ENCODE peak calls at places on chromosomes 4 and X, in six cellular contexts. W, Q, R, H, U and D are unnamed samples. For H3K4me1, the result is how much of the 10 kb centered on the place peaks cover.

GRCh38 chr4:173051697-173052096 is 116.9 kb upstream of the GALNT7 start:
- DNase-seq in R (no peak), W (no peak), Q (peak), U (no peak), H (no peak), D (no peak)

GRCh38 chrX:40168183-40169015 is 70.6 kb upstream of the BCOR start:
- DNase-seq in W (no peak), R (no peak), U (no peak), H (no peak), Q (no peak), D (peak)

GRCh38 chr4:94390804-94391410 is 48.3 kb upstream of the HPGDS start:
- DNase-seq in U (no peak), H (peak), Q (no peak), R (no peak), W (no peak), D (no peak)

GRCh38 chr4:47465008-47465407 is 1.5 kb upstream of the COMMD8 start:
- DNase-seq in U (no peak), H (no peak), W (no peak), Q (no peak), R (no peak), D (no peak)

GRCh38 chr4:7905461-7905915 is 34.2 kb downstream of the AFAP1 start:
- DNase-seq in R (no peak), Q (peak), U (peak), W (peak), H (no peak), D (no peak)

GRCh38 chr4:10565166-10565780 is 108.0 kb upstream of the ZNF518B start:
- DNase-seq in H (no peak), Q (no peak), U (no peak), R (no peak), W (no peak), D (no peak)

GRCh38 chr4:105025263-105026017 is 121.2 kb upstream of the TET2 start:
- DNase-seq in R (no peak), U (no peak), H (no peak), Q (no peak), W (no peak), D (no peak)

GRCh38 chr4:139144161-139144859 is 32.7 kb downstream of the ELF2 start:
- DNase-seq in H (peak), Q (peak), W (peak), R (no peak), U (peak), D (peak)

GRCh38 chrX:54043084-54043483 is 1.2 kb downstream of the PHF8 start:
- DNase-seq in H (peak), R (peak), U (no peak), W (no peak), Q (peak), D (no peak)

GRCh38 chr4:102825261-102826071 is 1.9 kb downstream of the UBE2D3 start:
- DNase-seq in W (peak), Q (peak), H (peak), U (no peak), R (no peak), D (peak)

GRCh38 chr4:184472540-184473264 is 1.6 kb downstream of the IRF2 start:
- DNase-seq in R (no peak), U (peak), H (peak), W (peak), Q (peak), D (peak)

GRCh38 chrX:15522464-15522863 is 21.9 kb downstream of the BMX start:
- DNase-seq in R (no peak), H (no peak), U (no peak), W (no peak), Q (no peak), D (no peak)

GRCh38 chr4:173538148-173538902 is 8.3 kb upstream of the HAND2 start:
- DNase-seq in W (peak), Q (peak), H (no peak), R (no peak), U (peak), D (peak)

GRCh38 chr4:142329304-142329703 is 516.8 kb downstream of the INPP4B start:
- DNase-seq in R (no peak), Q (no peak), W (no peak), U (no peak), H (no peak), D (no peak)

GRCh38 chr4:98908182-98908581 is 20.8 kb downstream of the EIF4E start:
- DNase-seq in U (no peak), H (no peak), R (no peak), W (no peak), Q (no peak), D (no peak)

GRCh38 chr4:113316879-113317278 is 267.4 kb downstream of the ANK2 start:
- DNase-seq in W (peak), U (no peak), Q (no peak), R (no peak), H (no peak), D (no peak)

GRCh38 chrX:1205681-1206611 is 6.5 kb downstream of the CRLF2 start:
- DNase-seq in Q (peak), U (no peak), W (peak), R (no peak), H (peak), D (no peak)

GRCh38 chrX:129524250-129524850 is 1.1 kb upstream of the SMARCA1 start:
- DNase-seq in W (no peak), H (no peak), U (no peak), Q (no peak), R (no peak), D (no peak)

GRCh38 chrX:129520151-129520550 is 3.1 kb downstream of the SMARCA1 start:
- DNase-seq in U (no peak), W (no peak), H (no peak), Q (no peak), R (no peak), D (no peak)

GRCh38 chrX:129523076-129524055 is at the start of gene SMARCA1:
- DNase-seq in Q (peak), W (no peak), R (no peak), H (peak), U (peak), D (peak)

GRCh38 chrX:129525162-129525561 is 1.9 kb upstream of the SMARCA1 start:
- DNase-seq in U (no peak), R (no peak), Q (no peak), H (peak), W (no peak), D (no peak)

GRCh38 chrX:129522184-129523059 is 868 bp downstream of the SMARCA1 start:
- DNase-seq in H (peak), R (no peak), U (peak), W (peak), Q (peak), D (peak)
- H3K4me3 ChIP-seq in H (peak), R (peak), U (peak), W (peak), Q (peak), D (peak)

GRCh38 chr4:80062527-80062926 is 10.5 kb downstream of the ANTXR2 start:
- DNase-seq in R (no peak), H (no peak), W (no peak), U (no peak), Q (no peak), D (no peak)
- H3K27ac ChIP-seq in R (no peak), H (no peak), W (no peak), U (no peak), Q (no peak), D (no peak)

DNA sequence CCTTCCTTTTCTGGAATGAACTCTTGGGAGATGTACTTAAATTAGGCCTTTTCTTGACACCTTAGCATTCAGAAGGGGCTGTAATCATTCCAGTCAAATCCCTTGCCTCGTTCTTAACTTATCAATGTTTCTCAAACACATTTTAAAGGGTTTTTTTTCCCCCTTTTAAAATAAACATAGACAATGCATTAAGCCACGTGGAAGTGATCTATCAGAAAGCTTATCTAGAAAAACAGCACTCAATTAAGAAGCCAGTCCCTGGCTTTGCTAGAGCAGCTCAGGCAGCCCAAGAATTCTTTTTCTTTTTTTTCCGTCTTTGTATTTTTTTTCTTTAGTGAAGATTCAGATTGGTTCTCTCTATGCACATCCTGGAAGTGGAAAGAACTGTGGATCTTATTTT is 118.2 kb downstream of the PCDH7 start:
- DNase-seq in R (no peak), H (no peak), U (no peak), W (no peak), Q (no peak), D (no peak)
- H3K4me1 ChIP-seq in R (under half), H (under half), U (half or more), W (under half), Q (under half), D (under half)

DNA sequence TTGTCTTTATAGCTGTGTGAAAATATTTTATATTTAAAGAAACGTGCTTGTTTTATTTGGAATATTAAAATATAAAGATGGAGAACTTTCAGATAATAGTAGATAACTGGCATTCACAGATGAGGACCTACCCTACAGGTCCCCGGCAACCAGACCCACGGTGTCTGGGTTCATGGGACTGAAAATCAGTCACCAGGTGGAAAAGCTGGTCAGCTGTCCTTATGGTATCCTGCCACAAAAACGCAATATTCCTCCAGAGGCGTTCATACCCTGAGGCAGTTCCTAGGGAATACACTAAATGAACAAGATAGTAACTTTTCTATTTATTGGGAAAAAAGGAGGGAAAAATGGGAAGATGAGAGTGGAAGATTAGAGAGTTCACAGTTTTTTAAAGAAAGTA is 1.2 kb downstream of the TLR6 start:
- DNase-seq in W (no peak), U (no peak), R (no peak), Q (no peak), H (no peak), D (no peak)
- H3K4me3 ChIP-seq in W (no peak), U (no peak), R (no peak), Q (no peak), H (peak), D (no peak)

GRCh38 chr4:81632581-81633247 is 161.0 kb upstream of the RASGEF1B start:
- DNase-seq in W (no peak), H (peak), R (no peak), Q (no peak), U (no peak), D (no peak)
- H3K27ac ChIP-seq in W (no peak), H (peak), R (no peak), Q (peak), U (no peak), D (no peak)

DNA sequence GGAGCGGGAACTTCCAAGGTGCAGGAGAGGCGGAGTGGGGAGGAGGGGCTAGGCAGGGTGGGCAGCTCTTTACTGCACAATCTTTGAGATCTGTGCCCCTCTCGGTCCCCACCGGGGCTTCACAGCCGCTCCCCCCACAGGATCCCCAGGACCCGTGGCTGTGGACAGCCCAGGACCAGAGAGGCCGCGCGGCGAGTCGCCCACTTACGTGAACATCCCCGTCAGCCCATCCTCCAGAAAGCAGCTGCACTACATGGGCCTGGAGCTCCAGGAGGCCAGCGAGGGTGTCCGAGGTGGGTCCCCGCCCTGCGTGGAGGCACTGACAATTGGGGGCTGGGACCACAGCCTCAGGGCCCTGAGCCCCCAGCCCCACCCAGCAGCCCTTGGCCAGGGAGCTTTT is 32.1 kb downstream of the LRPAP1 start:
- DNase-seq in R (no peak), U (no peak), W (no peak), Q (no peak), H (no peak), D (no peak)
- H3K4me1 ChIP-seq in R (under half), U (under half), W (under half), Q (under half), H (under half), D (under half)

GRCh38 chr4:78057135-78057599 is at the start of gene FRAS1:
- DNase-seq in U (no peak), Q (peak), H (peak), R (no peak), W (no peak), D (peak)

GRCh38 chr4:78056265-78057129 is 626 bp upstream of the FRAS1 start:
- DNase-seq in Q (peak), R (no peak), W (peak), U (peak), H (peak), D (peak)

GRCh38 chr4:78059524-78059889 is 2.4 kb downstream of the FRAS1 start:
- DNase-seq in R (no peak), W (no peak), U (no peak), Q (peak), H (peak), D (peak)

GRCh38 chr4:78058591-78059523 is 1.7 kb downstream of the FRAS1 start:
- DNase-seq in Q (peak), W (no peak), U (peak), R (no peak), H (peak), D (peak)

GRCh38 chr4:78057600-78058560 is 757 bp downstream of the FRAS1 start:
- DNase-seq in R (no peak), Q (peak), W (no peak), U (peak), H (peak), D (peak)
- H3K4me3 ChIP-seq in R (peak), Q (peak), W (peak), U (peak), H (peak), D (peak)